ENCODE peak calls at places on chromosomes 11 and 22, in six cellular contexts. One of them, this sample, is unnamed.

GRCh38 chr11:134466035-134466908 is 54.2 kb upstream of the B3GAT1 start:
- DNase-seq in WTC11: peak
- DNase-seq in AG09319: no peak
- DNase-seq in stromal cell of bone marrow: no peak
- DNase-seq in body of pancreas: no peak
- DNase-seq in colonic mucosa: peak
- DNase-seq in this sample: no peak

GRCh38 chr11:79708319-79708928 is 267.6 kb upstream of the TENM4 start:
- DNase-seq in WTC11: peak
- DNase-seq in colonic mucosa: peak
- DNase-seq in stromal cell of bone marrow: peak
- DNase-seq in AG09319: no peak
- DNase-seq in body of pancreas: peak
- DNase-seq in this sample: peak

GRCh38 chr22:30198152-30198845 is 48.3 kb downstream of the LIF start:
- DNase-seq in stromal cell of bone marrow: no peak
- DNase-seq in AG09319: no peak
- DNase-seq in body of pancreas: no peak
- DNase-seq in WTC11: no peak
- DNase-seq in colonic mucosa: no peak
- DNase-seq in this sample: no peak

GRCh38 chr11:67054851-67055523 is 1.7 kb upstream of the RHOD start:
- DNase-seq in WTC11: no peak
- DNase-seq in stromal cell of bone marrow: peak
- DNase-seq in AG09319: peak
- DNase-seq in colonic mucosa: peak
- DNase-seq in body of pancreas: peak
- DNase-seq in this sample: peak

GRCh38 chr11:73156686-73157085 is 14.6 kb upstream of the FCHSD2 start:
- DNase-seq in AG09319: no peak
- DNase-seq in WTC11: no peak
- DNase-seq in body of pancreas: no peak
- DNase-seq in colonic mucosa: no peak
- DNase-seq in stromal cell of bone marrow: no peak
- DNase-seq in this sample: no peak

GRCh38 chr11:1856306-1857005 is 3.6 kb downstream of the LSP1 start:
- DNase-seq in colonic mucosa: no peak
- DNase-seq in stromal cell of bone marrow: no peak
- DNase-seq in body of pancreas: no peak
- DNase-seq in WTC11: no peak
- DNase-seq in AG09319: no peak
- DNase-seq in this sample: no peak

GRCh38 chr22:43643362-43643761 is 168.7 kb downstream of the EFCAB6 start:
- DNase-seq in AG09319: no peak
- DNase-seq in body of pancreas: no peak
- DNase-seq in stromal cell of bone marrow: no peak
- DNase-seq in colonic mucosa: no peak
- DNase-seq in WTC11: no peak
- DNase-seq in this sample: peak

GRCh38 chr22:30127749-30128166 is 47.5 kb downstream of the HORMAD2 start:
- DNase-seq in stromal cell of bone marrow: peak
- DNase-seq in AG09319: no peak
- DNase-seq in body of pancreas: no peak
- DNase-seq in colonic mucosa: no peak
- DNase-seq in WTC11: no peak
- DNase-seq in this sample: no peak

GRCh38 chr22:36936362-36937116 is 23.1 kb downstream of the CSF2RB start:
- DNase-seq in colonic mucosa: no peak
- DNase-seq in stromal cell of bone marrow: no peak
- DNase-seq in AG09319: no peak
- DNase-seq in WTC11: no peak
- DNase-seq in body of pancreas: no peak
- DNase-seq in this sample: no peak

GRCh38 chr22:28328751-28329150 is 350.9 kb downstream of the TTC28 start:
- DNase-seq in body of pancreas: no peak
- DNase-seq in stromal cell of bone marrow: no peak
- DNase-seq in WTC11: no peak
- DNase-seq in colonic mucosa: no peak
- DNase-seq in AG09319: no peak
- DNase-seq in this sample: no peak

GRCh38 chr22:48491451-48491941 is 1336.2 kb downstream of the BRD1 start:
- DNase-seq in AG09319: no peak
- DNase-seq in WTC11: no peak
- DNase-seq in body of pancreas: no peak
- DNase-seq in stromal cell of bone marrow: no peak
- DNase-seq in colonic mucosa: no peak
- DNase-seq in this sample: no peak

This sample was measured in DMS153.